ENCODE peak calls at places on chromosomes 12 and 14, in four cellular contexts. Q is A549, S is fibroblast of villous mesenchyme, V is lower lobe of right lung. R is an unnamed sample.

GRCh38 chr12:64450711-64451486 is 1.0 kb upstream of the TBK1 start:
- DNase-seq in Q (no peak), S (peak), V (no peak), R (peak)

GRCh38 chr14:77409131-77409533 is 14.2 kb downstream of the NOXRED1 start:
- DNase-seq in Q (no peak), S (no peak), V (no peak), R (no peak)

GRCh38 chr12:81468206-81468605 is 290.9 kb downstream of the PPFIA2 start:
- DNase-seq in Q (no peak), S (peak), V (no peak), R (peak)

GRCh38 chr12:55188974-55189556 is 31.8 kb upstream of the OR10A7 start:
- DNase-seq in Q (peak), S (peak), V (no peak), R (peak)

GRCh38 chr12:42588308-42588836 is 1.2 kb downstream of the PRICKLE1 start:
- DNase-seq in Q (no peak), S (no peak), V (no peak), R (no peak)

GRCh38 chr12:74780458-74781241 is 243.0 kb downstream of the ATXN7L3B start:
- DNase-seq in Q (no peak), S (peak), V (no peak), R (peak)

GRCh38 chr14:54769955-54770863 is 132.4 kb downstream of the GCH1 start:
- DNase-seq in Q (no peak), S (no peak), V (no peak), R (no peak)

GRCh38 chr12:129186952-129187351 is 333.7 kb downstream of the GLT1D1 start:
- DNase-seq in Q (peak), S (no peak), V (no peak), R (no peak)

GRCh38 chr12:95164656-95165055 is 52.6 kb downstream of the FGD6 start:
- DNase-seq in Q (no peak), S (peak), V (no peak), R (peak)

GRCh38 chr12:6692888-6693287 is 3.7 kb upstream of the ZNF384 start:
- DNase-seq in Q (no peak), S (no peak), V (no peak), R (no peak)

GRCh38 chr12:26150737-26151450 is 26.1 kb upstream of the BHLHE41 start:
- DNase-seq in Q (no peak), S (peak), V (no peak), R (peak)

GRCh38 chr12:121871501-121871900 is 12.8 kb upstream of the HPD start:
- DNase-seq in Q (no peak), S (no peak), V (no peak), R (no peak)

GRCh38 chr12:121875582-121875981 is 13.0 kb upstream of the PSMD9 start:
- DNase-seq in Q (no peak), S (no peak), V (no peak), R (no peak)

DNA sequence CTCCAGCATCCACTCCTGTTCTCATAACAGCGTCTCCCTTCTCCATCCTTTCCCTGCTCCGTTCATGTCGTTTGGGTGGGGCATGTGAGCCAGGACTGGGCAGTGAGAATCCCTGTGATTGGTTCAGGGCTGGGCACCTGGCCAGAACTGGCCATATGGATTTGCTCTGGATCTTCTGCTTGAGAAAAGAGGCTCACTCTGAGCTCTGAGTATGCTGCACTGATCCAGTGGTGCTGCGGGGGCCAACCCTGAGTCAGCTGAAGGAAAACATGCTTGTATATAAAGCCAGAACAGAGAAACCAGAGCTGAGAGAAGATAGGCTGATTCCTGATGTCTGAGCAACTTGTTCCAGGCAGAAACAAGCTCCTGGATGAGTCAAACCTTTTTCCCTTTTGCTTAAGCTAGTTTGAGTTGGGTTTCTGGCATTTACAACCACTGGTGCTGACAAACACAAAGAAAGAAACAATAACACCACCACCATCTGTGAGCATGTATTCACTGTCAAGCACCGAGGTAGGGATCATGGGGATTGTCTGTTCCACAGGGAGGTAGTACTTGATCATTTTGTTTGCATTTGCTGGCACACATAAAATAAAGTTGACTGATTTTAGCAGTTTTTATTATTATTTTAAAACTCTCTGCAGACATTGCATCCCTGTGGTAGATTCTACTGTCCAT is 14.0 kb upstream of the HPD start:
- DNase-seq in Q (no peak), S (peak), V (no peak), R (peak)
- H3K4me3 ChIP-seq in Q (no peak), S (no peak), V (no peak), R (no peak)

DNA sequence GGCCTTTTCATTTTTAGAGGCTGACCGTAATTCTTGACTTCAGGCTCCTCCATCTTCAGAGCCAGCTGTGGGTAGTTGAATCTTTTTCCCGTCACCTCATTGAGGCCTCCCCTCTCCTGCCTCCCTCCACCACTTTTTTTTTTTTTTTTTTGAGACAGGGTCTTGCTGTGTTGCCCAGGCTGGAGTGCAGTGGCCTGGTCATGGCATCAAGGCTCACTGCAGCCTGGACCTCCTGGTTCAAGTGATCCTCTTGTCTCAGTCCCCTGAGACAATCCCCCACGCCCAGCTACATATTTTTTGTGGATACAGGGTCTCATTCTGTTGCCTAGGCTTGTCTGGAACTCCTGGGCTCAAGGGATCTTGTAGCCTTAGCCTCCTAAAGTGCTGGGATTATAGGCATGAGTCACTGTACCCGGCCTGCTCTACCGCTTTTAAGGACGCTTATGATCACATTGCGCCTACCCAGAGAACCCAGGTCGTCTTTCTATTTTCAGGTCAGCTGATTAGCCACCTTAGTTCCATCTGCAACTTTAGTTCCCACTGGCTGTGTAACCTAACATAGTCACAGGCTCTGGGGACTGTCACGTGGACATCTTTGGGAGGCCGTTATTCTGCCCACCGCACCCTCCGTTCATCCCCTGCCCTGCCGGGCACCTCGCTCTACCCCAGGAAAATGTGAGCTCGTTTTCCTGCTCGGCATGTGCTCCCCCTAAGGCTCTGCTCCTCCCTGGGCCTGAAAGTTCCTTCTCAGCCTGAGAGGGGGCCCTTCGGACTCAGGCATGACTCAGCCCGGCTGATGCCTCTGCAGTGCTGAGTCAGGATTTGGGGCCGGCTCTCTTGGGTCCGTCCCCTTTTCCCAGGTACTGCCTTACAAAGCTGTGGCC is 13.4 kb downstream of the TNFAIP2 start:
- DNase-seq in Q (no peak), S (peak), V (peak), R (peak)
- TF ChIP-seq CTCF in Q (no peak), S (no peak), V (no peak), R (peak)

GRCh38 chr12:108691995-108692808 is 39.1 kb downstream of the CORO1C start:
- DNase-seq in Q (no peak), S (peak), V (peak), R (peak)

GRCh38 chr12:108691154-108691994 is 39.9 kb downstream of the CORO1C start:
- DNase-seq in Q (peak), S (peak), V (peak), R (peak)

GRCh38 chr12:108689314-108690190 is 41.8 kb downstream of the CORO1C start:
- DNase-seq in Q (no peak), S (peak), V (peak), R (peak)

GRCh38 chr12:108690191-108690518 is 41.2 kb downstream of the CORO1C start:
- DNase-seq in Q (no peak), S (no peak), V (no peak), R (no peak)

DNA sequence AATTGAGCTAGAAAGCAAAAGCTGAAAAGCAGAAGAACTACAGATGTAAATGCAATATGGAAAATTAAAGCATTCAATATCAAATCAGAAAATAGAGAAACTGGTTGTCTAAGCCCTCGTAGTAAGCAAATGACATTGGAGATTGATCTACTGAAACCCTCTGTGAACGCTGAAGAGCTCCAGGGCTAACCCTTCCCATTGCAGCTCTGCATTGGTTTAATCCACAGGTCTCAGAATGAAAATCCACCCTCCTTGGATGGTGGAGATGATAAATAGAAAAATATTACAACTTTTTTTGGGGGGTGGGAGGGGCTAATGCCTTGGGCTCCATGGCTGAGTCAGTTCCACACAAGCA is 40.5 kb downstream of the CORO1C start:
- DNase-seq in Q (no peak), S (no peak), V (no peak), R (no peak)
- H3K4me3 ChIP-seq in Q (peak), S (peak), V (peak), R (peak)

GRCh38 chr14:69260979-69261605 is 1.1 kb downstream of the GALNT16 start:
- DNase-seq in Q (peak), S (no peak), V (no peak), R (no peak)
- TF ChIP-seq CTCF in Q (peak), S (peak), V (peak), R (peak)

GRCh38 chr12:122983789-122984515 is 3.5 kb downstream of the ARL6IP4 start:
- DNase-seq in Q (no peak), S (no peak), V (no peak), R (no peak)

GRCh38 chr12:122982963-122983788 is 2.7 kb downstream of the ARL6IP4 start:
- DNase-seq in Q (no peak), S (no peak), V (no peak), R (no peak)

GRCh38 chr12:122981036-122981471 is 573 bp downstream of the ARL6IP4 start:
- DNase-seq in Q (no peak), S (no peak), V (no peak), R (no peak)

GRCh38 chr12:122981587-122982493 is 1.4 kb downstream of the ARL6IP4 start:
- DNase-seq in Q (no peak), S (no peak), V (no peak), R (no peak)

GRCh38 chr12:122982494-122982850 is 2.0 kb downstream of the ARL6IP4 start:
- DNase-seq in Q (no peak), S (no peak), V (no peak), R (no peak)
- H3K4me3 ChIP-seq in Q (no peak), S (peak), V (peak), R (no peak)

DNA sequence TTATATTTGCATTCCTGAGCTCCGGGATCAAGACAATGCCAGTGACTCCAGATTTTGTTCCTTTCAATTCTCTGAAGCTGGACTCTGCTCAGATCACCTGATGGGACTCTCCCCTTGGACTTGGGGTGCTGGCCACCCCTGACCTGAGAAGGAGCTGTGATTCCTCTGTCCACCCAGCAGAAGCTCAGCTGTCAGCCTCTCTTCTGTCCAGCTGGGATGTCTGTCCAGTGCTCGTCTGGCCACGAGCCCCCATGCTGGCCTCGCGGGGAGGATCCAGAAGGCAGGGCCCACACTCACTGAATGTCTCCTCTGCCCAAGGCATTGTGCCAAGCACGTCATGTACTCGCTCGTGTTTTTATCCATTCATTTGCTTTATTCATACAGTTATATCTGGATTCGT is 14.3 kb upstream of the SLC24A4 start:
- DNase-seq in Q (no peak), S (no peak), V (no peak), R (no peak)
- TF ChIP-seq CTCF in Q (no peak), S (no peak), V (no peak), R (no peak)